ENCODE peak calls at places on chromosomes 13 and 19, in seven cellular contexts. F, D, W, V, Y, K and A are unnamed samples.

GRCh38 chr19:10872551-10873107 is 1.3 kb downstream of the CARM1 start:
- DNase-seq in F (no peak), W (no peak), D (no peak), V (no peak), K (no peak), Y (no peak), A (no peak)

GRCh38 chr19:29834991-29835390 is 23.2 kb downstream of the CCNE1 start:
- DNase-seq in W (no peak), D (no peak), V (no peak), Y (no peak), F (no peak), K (no peak), A (peak; percentile 41)

GRCh38 chr13:108705031-108705430 is 75.6 kb downstream of the MYO16 start:
- DNase-seq in F (no peak), W (no peak), D (no peak), Y (no peak), V (no peak), K (no peak), A (peak; percentile 1)

GRCh38 chr13:113110852-113111315 is 5.3 kb downstream of the F7 start:
- DNase-seq in F (no peak), Y (no peak), D (peak; percentile 58), W (peak; percentile 22), V (no peak), K (peak; percentile 43), A (no peak)

GRCh38 chr19:29964171-29964570 is 22.1 kb downstream of the URI1 start:
- DNase-seq in V (no peak), K (no peak), D (no peak), F (no peak), Y (peak; percentile 47), W (no peak), A (no peak)

GRCh38 chr13:109789262-109789661 is 2.9 kb upstream of the IRS2 start:
- DNase-seq in D (no peak), Y (no peak), V (no peak), F (no peak), W (no peak), K (no peak), A (no peak)

GRCh38 chr13:77909827-77910226 is 8.8 kb downstream of the EDNRB start:
- DNase-seq in K (no peak), V (no peak), D (no peak), W (no peak), F (no peak), Y (no peak), A (no peak)

GRCh38 chr13:98488736-98489135 is 88.2 kb downstream of the STK24 start:
- DNase-seq in K (no peak), D (no peak), V (no peak), W (no peak), Y (no peak), F (no peak), A (no peak)

GRCh38 chr19:10532457-10532856 is 11.2 kb upstream of the ATG4D start:
- DNase-seq in F (no peak), D (no peak), W (no peak), Y (no peak), K (no peak), V (no peak), A (no peak)

GRCh38 chr13:46076827-46077226 is 24.3 kb upstream of the ZC3H13 start:
- DNase-seq in Y (no peak), F (no peak), V (no peak), D (no peak), K (no peak), W (no peak), A (no peak)

GRCh38 chr19:12873891-12874745 is 7.1 kb downstream of the DNASE2 start:
- DNase-seq in K (no peak), D (no peak), W (no peak), Y (no peak), F (no peak), V (no peak), A (no peak)

GRCh38 chr13:79336971-79337370 is 69.1 kb downstream of the RBM26 start:
- DNase-seq in F (no peak), W (no peak), Y (no peak), V (no peak), K (no peak), D (no peak), A (no peak)

GRCh38 chr19:1275260-1275975 is at the start of gene FAM174C:
- DNase-seq in F (peak; percentile 96), W (peak; percentile 98), V (peak; percentile 94), K (peak; percentile 98), Y (peak; percentile 97), D (peak; percentile 96), A (peak; percentile 98)
- TF ChIP-seq CTCF in F (no peak), W (no peak), V (no peak), K (no peak), Y (no peak), D (no peak), A (no peak)

DNA sequence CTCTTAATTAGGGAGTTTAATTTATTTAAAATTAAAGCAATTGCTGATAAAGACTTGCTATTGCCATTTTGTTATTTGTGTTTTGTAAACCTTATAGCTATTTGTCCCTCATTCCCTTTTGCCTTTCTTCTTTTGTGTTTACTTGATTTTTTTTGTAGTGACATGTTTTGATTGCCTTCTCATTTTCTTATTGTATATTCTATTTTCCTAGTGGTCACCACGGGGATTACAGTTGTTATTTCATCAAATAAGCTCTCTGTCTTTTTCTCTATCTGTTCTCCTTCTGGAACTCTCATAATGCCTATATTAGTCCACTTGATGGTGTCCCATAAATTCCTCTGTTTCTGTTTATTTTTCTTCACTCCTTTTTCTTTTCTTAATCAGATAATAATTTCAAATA is 64.4 kb upstream of the FRY start:
- DNase-seq in V (no peak), W (no peak), F (no peak), D (no peak), K (no peak), Y (no peak), A (no peak)
- TF ChIP-seq CTCF in V (no peak), W (no peak), F (no peak), D (no peak), K (no peak), Y (no peak), A (peak; percentile 17)

GRCh38 chr19:49913720-49914119 is 15.3 kb upstream of the ATF5 start:
- DNase-seq in K (no peak), W (no peak), F (no peak), V (no peak), Y (no peak), D (no peak), A (no peak)

GRCh38 chr19:49915271-49915670 is 13.7 kb upstream of the ATF5 start:
- DNase-seq in D (no peak), K (no peak), V (no peak), F (no peak), W (no peak), Y (no peak), A (no peak)

GRCh38 chr19:49918089-49918488 is 10.9 kb upstream of the ATF5 start:
- DNase-seq in F (no peak), K (no peak), W (no peak), D (no peak), Y (no peak), V (no peak), A (no peak)

GRCh38 chr19:49920624-49921363 is 8.2 kb upstream of the ATF5 start:
- DNase-seq in W (no peak), K (no peak), V (no peak), F (no peak), Y (no peak), D (no peak), A (no peak)

GRCh38 chr19:49916839-49917733 is 11.9 kb upstream of the ATF5 start:
- DNase-seq in Y (no peak), W (no peak), K (no peak), D (no peak), F (no peak), V (no peak), A (peak; percentile 35)
- TF ChIP-seq CTCF in Y (no peak), W (no peak), K (no peak), D (no peak), F (no peak), V (no peak), A (peak; percentile 55)

GRCh38 chr13:73767747-73768315 is 366.4 kb downstream of the KLF12 start:
- DNase-seq in Y (no peak), V (no peak), D (no peak), F (no peak), K (no peak), W (no peak), A (peak; percentile 19)
- TF ChIP-seq CTCF in Y (peak; percentile 36), V (no peak), D (peak; percentile 14), F (no peak), K (peak; percentile 10), W (no peak), A (peak; percentile 47)

GRCh38 chr13:43132228-43132627 is 108.8 kb downstream of the DNAJC15 start:
- DNase-seq in D (no peak), V (no peak), K (no peak), F (peak; percentile 40), W (no peak), Y (peak; percentile 36), A (peak; percentile 80)
- TF ChIP-seq CTCF in D (no peak), V (peak; percentile 43), K (no peak), F (peak; percentile 20), W (peak; percentile 33), Y (peak; percentile 33), A (peak; percentile 64)

GRCh38 chr19:28727835-28728159 is 485.2 kb downstream of the UQCRFS1 start:
- DNase-seq in K (no peak), D (no peak), V (no peak), W (no peak), Y (no peak), F (no peak), A (no peak)

GRCh38 chr19:28726533-28726932 is 486.4 kb downstream of the UQCRFS1 start:
- DNase-seq in D (no peak), F (no peak), Y (no peak), V (no peak), W (no peak), K (no peak), A (no peak)

GRCh38 chr19:28731113-28731512 is 481.8 kb downstream of the UQCRFS1 start:
- DNase-seq in D (no peak), Y (no peak), V (no peak), K (no peak), F (no peak), W (no peak), A (no peak)

GRCh38 chr19:28731577-28731976 is 481.4 kb downstream of the UQCRFS1 start:
- DNase-seq in V (no peak), K (no peak), Y (no peak), F (no peak), D (no peak), W (no peak), A (no peak)

GRCh38 chr19:28727133-28727834 is 485.7 kb downstream of the UQCRFS1 start:
- DNase-seq in K (no peak), D (no peak), Y (no peak), V (no peak), W (no peak), F (no peak), A (peak; percentile 22)
- TF ChIP-seq CTCF in K (no peak), D (no peak), Y (no peak), V (no peak), W (no peak), F (no peak), A (no peak)

DNA sequence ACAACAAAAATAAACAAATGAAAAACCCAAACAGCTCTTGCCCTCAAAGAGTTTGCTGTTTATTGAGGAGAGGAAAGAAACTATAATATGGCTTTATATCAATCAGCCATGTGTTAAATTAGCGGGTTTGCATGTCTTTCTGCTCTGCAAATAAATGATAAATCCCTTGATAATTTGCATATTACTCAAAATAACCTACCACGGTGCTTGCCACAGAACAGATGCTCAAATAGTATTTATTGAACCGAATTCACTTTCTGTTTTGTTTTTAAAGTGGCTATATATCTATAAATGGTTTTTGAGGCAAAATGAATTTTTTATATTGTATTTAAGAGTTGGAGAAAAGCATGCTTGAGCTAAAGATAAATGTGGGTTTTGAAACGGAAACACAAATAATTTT is 428.1 kb downstream of the ITGBL1 start:
- DNase-seq in V (no peak), D (no peak), K (no peak), F (no peak), W (no peak), Y (no peak), A (no peak)
- TF ChIP-seq CTCF in V (no peak), D (no peak), K (no peak), F (no peak), W (no peak), Y (no peak), A (no peak)